ENCODE peak calls at places on chromosomes 2 and 18, in seven cellular contexts. O is mucosa of gallbladder; Q is activated effector memory CD4-positive, alpha-beta T cell treated with Interleukin-2 at 50 U/mL for 16 hours; B is GM19239; G is activated CD4-positive, alpha-beta T cell treated with anti-CD3 and anti-CD28 coated beads for 36 hours; H is PC-9; W is spleen. Y is an unnamed sample.

GRCh38 chr2:71700880-71701397 is 247.6 kb downstream of the DYSF start:
- DNase-seq in O (no peak), Q (no peak), B (no peak), G (no peak), H (no peak), W (peak), Y (no peak)

GRCh38 chr2:25822190-25823117 is 55.8 kb downstream of the ASXL2 start:
- DNase-seq in O (peak), Q (peak), B (peak), G (peak), H (no peak), W (peak), Y (peak)

GRCh38 chr2:88159955-88160415 is 10.2 kb upstream of the THNSL2 start:
- DNase-seq in O (peak), Q (peak), B (peak), G (peak), H (peak), W (no peak), Y (peak)

GRCh38 chr2:137220438-137220998 is 455.2 kb downstream of the THSD7B start:
- DNase-seq in O (no peak), Q (no peak), B (no peak), G (no peak), H (no peak), W (no peak), Y (no peak)

GRCh38 chr2:36463365-36463764 is 107.8 kb downstream of the CRIM1 start:
- DNase-seq in O (no peak), Q (no peak), B (no peak), G (no peak), H (no peak), W (no peak), Y (no peak)

GRCh38 chr2:163571423-163572102 is 164.2 kb downstream of the FIGN start:
- DNase-seq in O (no peak), Q (no peak), B (no peak), G (no peak), H (no peak), W (no peak), Y (no peak)

GRCh38 chr18:58056847-58057246 is 12.8 kb downstream of the NEDD4L start:
- DNase-seq in O (no peak), Q (no peak), B (no peak), G (no peak), H (no peak), W (no peak), Y (no peak)

GRCh38 chr2:218395826-218396687 is 3.6 kb upstream of the CTDSP1 start:
- DNase-seq in O (peak), Q (peak), B (peak), G (peak), H (peak), W (peak), Y (peak)

GRCh38 chr2:203787954-203788353 is 79.6 kb upstream of the CTLA4 start:
- DNase-seq in O (no peak), Q (no peak), B (no peak), G (no peak), H (no peak), W (no peak), Y (no peak)

GRCh38 chr2:106108351-106108750 is 85.8 kb downstream of the UXS1 start:
- DNase-seq in O (no peak), Q (no peak), B (no peak), G (no peak), H (no peak), W (no peak), Y (no peak)

GRCh38 chr2:136247204-136247990 is 129.4 kb upstream of the CXCR4 start:
- DNase-seq in O (no peak), Q (no peak), B (no peak), G (peak), H (no peak), W (no peak), Y (no peak)

GRCh38 chr2:7621018-7621814 is 704.0 kb downstream of the RNF144A start:
- DNase-seq in O (no peak), Q (no peak), B (no peak), G (no peak), H (no peak), W (no peak), Y (no peak)